ENCODE peak calls at places on chromosome 22, in four cellular contexts. One of them, this sample, is unnamed. For H3K36me3, the result is how much of the 10 kb centered on the place peaks cover.

GRCh38 chr22:33867118-33867863 is 53.0 kb downstream of the LARGE1 start:
- DNase-seq in ascending aorta: peak
- DNase-seq in cardiac muscle cell: no peak
- DNase-seq in kidney epithelial cell: no peak
- DNase-seq in this sample: no peak

GRCh38 chr22:44733426-44734106 is 18.8 kb upstream of the ARHGAP8 start:
- DNase-seq in kidney epithelial cell: no peak
- DNase-seq in cardiac muscle cell: no peak
- DNase-seq in ascending aorta: no peak
- DNase-seq in this sample: no peak

GRCh38 chr22:43066134-43066533 is 23.1 kb downstream of the TTLL1 start:
- DNase-seq in ascending aorta: no peak
- DNase-seq in kidney epithelial cell: no peak
- DNase-seq in cardiac muscle cell: no peak
- DNase-seq in this sample: no peak

GRCh38 chr22:20406686-20407408 is 12.9 kb downstream of the ZNF74 start:
- DNase-seq in cardiac muscle cell: no peak
- DNase-seq in kidney epithelial cell: no peak
- DNase-seq in ascending aorta: peak
- DNase-seq in this sample: no peak

GRCh38 chr22:33180371-33180770 is 122.2 kb upstream of the SYN3 start:
- DNase-seq in cardiac muscle cell: no peak
- DNase-seq in kidney epithelial cell: no peak
- DNase-seq in ascending aorta: no peak
- DNase-seq in this sample: no peak

GRCh38 chr22:35904752-35905151 is 123.9 kb downstream of the RBFOX2 start:
- DNase-seq in kidney epithelial cell: no peak
- DNase-seq in ascending aorta: no peak
- DNase-seq in cardiac muscle cell: no peak
- DNase-seq in this sample: no peak

GRCh38 chr22:35305525-35306070 is 5.9 kb downstream of the TOM1 start:
- DNase-seq in ascending aorta: peak
- DNase-seq in cardiac muscle cell: no peak
- DNase-seq in kidney epithelial cell: no peak
- DNase-seq in this sample: no peak

GRCh38 chr22:46801826-46802607 is 39.6 kb downstream of the TBC1D22A start:
- DNase-seq in ascending aorta: no peak
- DNase-seq in cardiac muscle cell: no peak
- DNase-seq in kidney epithelial cell: no peak
- DNase-seq in this sample: no peak

DNA sequence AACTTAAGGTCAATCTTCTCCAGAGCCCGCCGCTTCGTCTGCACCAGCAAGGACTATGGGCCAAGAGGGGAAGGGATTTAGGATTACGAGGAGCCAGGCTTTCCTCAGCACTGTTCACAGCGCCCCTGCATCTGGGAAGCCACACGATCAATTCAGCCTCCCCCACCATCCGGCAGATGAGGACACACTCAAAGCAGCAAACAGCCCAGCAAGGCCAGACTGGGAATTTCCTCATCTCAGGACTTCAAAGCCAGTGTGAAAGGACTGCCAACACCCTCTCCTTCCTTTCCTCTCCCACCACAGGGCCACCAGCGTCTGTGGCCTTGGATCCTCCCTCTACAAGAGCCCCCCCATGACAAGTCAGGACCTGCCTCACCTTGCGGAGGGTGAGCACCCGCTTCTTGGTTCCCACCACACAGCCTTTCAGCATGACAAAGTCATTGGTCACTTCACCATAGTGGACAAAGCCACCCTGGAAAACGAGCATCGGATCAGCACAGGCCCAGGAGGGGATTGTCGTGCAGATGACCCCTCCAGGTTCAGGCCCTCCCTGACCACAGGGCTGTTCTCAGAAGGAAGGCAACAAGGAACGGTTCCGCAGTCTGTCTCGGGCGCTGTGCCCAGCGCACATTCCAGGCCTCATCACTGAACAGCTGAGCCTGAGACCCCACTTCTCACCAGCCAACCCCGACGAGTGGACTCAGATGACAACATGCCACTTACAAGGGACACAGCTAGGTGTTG is 6.0 kb downstream of the RPL3 start:
- DNase-seq in kidney epithelial cell: no peak
- DNase-seq in cardiac muscle cell: no peak
- DNase-seq in ascending aorta: no peak
- DNase-seq in this sample: no peak
- H3K36me3 ChIP-seq in kidney epithelial cell: under half
- H3K36me3 ChIP-seq in cardiac muscle cell: half or more
- H3K36me3 ChIP-seq in ascending aorta: half or more
- H3K36me3 ChIP-seq in this sample: under half

GRCh38 chr22:40960137-40960536 is 9.0 kb downstream of the RBX1 start:
- DNase-seq in kidney epithelial cell: no peak
- DNase-seq in cardiac muscle cell: no peak
- DNase-seq in ascending aorta: no peak
- DNase-seq in this sample: no peak
- H3K4me3 ChIP-seq in kidney epithelial cell: no peak
- H3K4me3 ChIP-seq in cardiac muscle cell: no peak
- H3K4me3 ChIP-seq in ascending aorta: no peak
- H3K4me3 ChIP-seq in this sample: no peak

GRCh38 chr22:25668437-25668836 is 73.6 kb upstream of the MYO18B start:
- DNase-seq in ascending aorta: no peak
- DNase-seq in cardiac muscle cell: no peak
- DNase-seq in kidney epithelial cell: no peak
- DNase-seq in this sample: peak

GRCh38 chr22:25661067-25661466 is 80.9 kb upstream of the MYO18B start:
- DNase-seq in kidney epithelial cell: no peak
- DNase-seq in cardiac muscle cell: no peak
- DNase-seq in ascending aorta: no peak
- DNase-seq in this sample: no peak

GRCh38 chr22:25666308-25666707 is 75.7 kb upstream of the MYO18B start:
- DNase-seq in cardiac muscle cell: no peak
- DNase-seq in ascending aorta: no peak
- DNase-seq in kidney epithelial cell: no peak
- DNase-seq in this sample: no peak

GRCh38 chr22:25659413-25659812 is 82.6 kb upstream of the MYO18B start:
- DNase-seq in cardiac muscle cell: no peak
- DNase-seq in ascending aorta: no peak
- DNase-seq in kidney epithelial cell: no peak
- DNase-seq in this sample: no peak

GRCh38 chr22:25663654-25664053 is 78.3 kb upstream of the MYO18B start:
- DNase-seq in kidney epithelial cell: no peak
- DNase-seq in cardiac muscle cell: no peak
- DNase-seq in ascending aorta: no peak
- DNase-seq in this sample: no peak
- H3K36me3 ChIP-seq in kidney epithelial cell: under half
- H3K36me3 ChIP-seq in cardiac muscle cell: under half
- H3K36me3 ChIP-seq in ascending aorta: under half
- H3K36me3 ChIP-seq in this sample: under half

DNA sequence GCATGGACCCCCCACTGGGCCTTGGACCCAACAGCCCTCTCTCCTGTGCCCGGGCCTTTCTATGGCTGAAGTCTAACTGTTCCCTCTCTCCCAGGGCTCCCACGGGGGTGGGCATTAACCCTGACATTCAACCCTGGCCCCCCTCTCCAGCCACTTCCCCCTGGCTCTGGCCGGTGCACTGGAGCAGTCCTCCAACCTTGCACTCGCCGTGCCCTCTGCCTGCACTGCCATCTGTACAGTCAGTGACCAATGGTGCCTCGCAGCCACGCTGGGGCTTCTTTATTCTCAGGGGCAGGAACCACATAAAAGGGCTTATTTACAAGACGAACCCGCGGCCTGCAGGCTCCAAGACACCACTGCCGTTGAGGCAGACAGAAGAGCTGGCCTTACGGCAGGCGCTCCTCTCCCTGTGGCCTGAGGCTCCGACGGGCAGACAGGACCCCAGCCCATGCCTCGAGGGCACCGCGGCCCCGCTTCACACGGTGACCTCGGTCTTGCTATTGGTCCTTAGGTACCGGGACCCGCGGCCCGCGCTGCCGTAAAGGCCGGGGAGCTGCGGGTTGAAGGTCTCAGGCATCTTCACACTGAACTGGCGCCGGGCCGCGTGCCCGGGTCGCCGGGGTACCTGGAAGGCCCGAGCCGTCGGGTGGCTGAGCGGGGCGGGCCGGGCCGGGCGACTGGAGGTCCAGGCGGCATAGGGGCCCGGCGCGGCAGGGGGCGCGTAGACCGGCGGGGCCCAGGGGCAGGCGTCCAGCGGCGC is 5.4 kb downstream of the SHISA8 start:
- DNase-seq in cardiac muscle cell: no peak
- DNase-seq in ascending aorta: no peak
- DNase-seq in kidney epithelial cell: no peak
- DNase-seq in this sample: no peak
- H3K4me3 ChIP-seq in cardiac muscle cell: peak
- H3K4me3 ChIP-seq in ascending aorta: peak
- H3K4me3 ChIP-seq in kidney epithelial cell: no peak
- H3K4me3 ChIP-seq in this sample: peak